ENCODE peak calls at places on chromosome 6, in four cellular contexts. I is H54, D is fibroblast of mammary gland, P is T-helper 2 cell. M is an unnamed sample.

GRCh38 chr6:99186417-99186816 is 163.1 kb downstream of the FAXC start:
- DNase-seq in I (no peak), D (no peak), P (no peak), M (no peak)

GRCh38 chr6:144416773-144417172 is 131.6 kb downstream of the UTRN start:
- DNase-seq in I (no peak), D (peak; percentile 29), P (no peak), M (no peak)

GRCh38 chr6:128519931-128520435 is 416 bp downstream of the PTPRK start:
- DNase-seq in I (no peak), D (no peak), P (peak; percentile 8), M (peak; percentile 80)

GRCh38 chr6:160386869-160387518 is 38.8 kb downstream of the SLC22A3 start:
- DNase-seq in I (peak; percentile 56), D (no peak), P (no peak), M (peak; percentile 95)

GRCh38 chr6:311679-312220 is 19.5 kb downstream of the DUSP22 start:
- DNase-seq in I (no peak), D (peak; percentile 39), P (no peak), M (no peak)

GRCh38 chr6:37783025-37783825 is 36.3 kb upstream of the ZFAND3 start:
- DNase-seq in I (no peak), D (peak; percentile 37), P (no peak), M (no peak)

GRCh38 chr6:75546401-75546800 is 52.8 kb upstream of the FILIP1 start:
- DNase-seq in I (no peak), D (peak; percentile 56), P (no peak), M (peak; percentile 41)

GRCh38 chr6:4349931-4350330 is 214.6 kb upstream of the ECI2 start:
- DNase-seq in I (no peak), D (no peak), P (no peak), M (no peak)

M was measured in MCF 10A.